ENCODE peak calls at places on chromosomes 3 and 15, in ten cellular contexts. X, N, W, U, V, Q, O, T, K and P are unnamed samples.

GRCh38 chr15:32641517-32642059 is at the start of gene SCG5:
- DNase-seq in X (no peak), N (no peak), W (no peak), U (peak), V (peak), Q (peak), O (no peak), T (no peak), K (no peak), P (no peak)

GRCh38 chr15:52394020-52394608 is 98.5 kb upstream of the MYO5C start:
- DNase-seq in X (peak), N (no peak), W (no peak), U (no peak), V (no peak), Q (no peak), O (no peak), T (no peak), K (no peak), P (no peak)

GRCh38 chr15:69881760-69882159 is 216.0 kb downstream of the TLE3 start:
- DNase-seq in X (no peak), N (no peak), W (peak), U (no peak), V (peak), Q (peak), O (no peak), T (peak), K (no peak), P (no peak)

GRCh38 chr3:10775828-10776227 is 40.2 kb upstream of the SLC6A11 start:
- DNase-seq in X (no peak), N (no peak), W (no peak), U (no peak), V (no peak), Q (no peak), O (no peak), T (no peak), K (no peak), P (no peak)

GRCh38 chr15:64813075-64813474 is 12.4 kb downstream of the PIF1 start:
- DNase-seq in X (peak), N (no peak), W (no peak), U (peak), V (peak), Q (no peak), O (no peak), T (no peak), K (no peak), P (peak)

GRCh38 chr3:17775073-17775472 is 32.6 kb upstream of the TBC1D5 start:
- DNase-seq in X (no peak), N (no peak), W (no peak), U (no peak), V (no peak), Q (no peak), O (no peak), T (no peak), K (no peak), P (no peak)

GRCh38 chr3:45760878-45761711 is 35.2 kb downstream of the SLC6A20 start:
- DNase-seq in X (peak), N (no peak), W (peak), U (peak), V (peak), Q (peak), O (no peak), T (no peak), K (peak), P (peak)

GRCh38 chr15:58361291-58361759 is 70.5 kb upstream of the LIPC start:
- DNase-seq in X (peak), N (no peak), W (no peak), U (no peak), V (no peak), Q (no peak), O (no peak), T (no peak), K (no peak), P (no peak)

GRCh38 chr15:82653483-82653882 is 6.3 kb upstream of the CPEB1 start:
- DNase-seq in X (no peak), N (no peak), W (no peak), U (no peak), V (no peak), Q (no peak), O (no peak), T (no peak), K (no peak), P (no peak)

GRCh38 chr15:64930778-64931240 is 19.1 kb downstream of the ANKDD1A start:
- DNase-seq in X (peak), N (no peak), W (no peak), U (peak), V (no peak), Q (no peak), O (no peak), T (no peak), K (no peak), P (no peak)

GRCh38 chr3:161149529-161149928 is 44.4 kb upstream of the B3GALNT1 start:
- DNase-seq in X (no peak), N (no peak), W (no peak), U (no peak), V (no peak), Q (no peak), O (no peak), T (no peak), K (no peak), P (no peak)

GRCh38 chr3:46130631-46131310 is 77.3 kb downstream of the CCR1 start:
- DNase-seq in X (no peak), N (no peak), W (no peak), U (no peak), V (no peak), Q (no peak), O (no peak), T (no peak), K (peak), P (no peak)

GRCh38 chr15:38647683-38648082 is 83.1 kb upstream of the RASGRP1 start:
- DNase-seq in X (peak), N (no peak), W (no peak), U (peak), V (peak), Q (no peak), O (no peak), T (no peak), K (no peak), P (peak)

GRCh38 chr3:46829699-46830208 is 33.5 kb downstream of the MYL3 start:
- DNase-seq in X (no peak), N (no peak), W (no peak), U (no peak), V (no peak), Q (no peak), O (no peak), T (no peak), K (no peak), P (no peak)

GRCh38 chr3:6654670-6655069 is 206.2 kb upstream of the GRM7 start:
- DNase-seq in X (no peak), N (no peak), W (no peak), U (no peak), V (no peak), Q (no peak), O (no peak), T (no peak), K (no peak), P (no peak)

GRCh38 chr15:29825205-29825604 is 2.9 kb upstream of the TJP1 start:
- DNase-seq in X (no peak), N (no peak), W (no peak), U (peak), V (no peak), Q (no peak), O (no peak), T (no peak), K (peak), P (peak)

GRCh38 chr3:34619990-34620389 is 821.6 kb downstream of the PDCD6IP start:
- DNase-seq in X (no peak), N (no peak), W (no peak), U (no peak), V (no peak), Q (no peak), O (no peak), T (no peak), K (no peak), P (no peak)

GRCh38 chr15:31843426-31844055 is 186.8 kb upstream of the CHRNA7 start:
- DNase-seq in X (no peak), N (no peak), W (no peak), U (no peak), V (no peak), Q (peak), O (no peak), T (no peak), K (no peak), P (no peak)